ENCODE peak calls at places on chromosomes 3 and 15, in eight cellular contexts. I is anterior cingulate cortex; B is stimulated activated CD4-positive, alpha-beta T cell treated with anti-CD3 and anti-CD28 coated beads, Interleukin-15, amount 100 ng/mL, for 48 hours; E is RCC 7860; O is Calu3; V is PC-3; G is IMR-90; J is activated CD4-positive, alpha-beta T cell treated with anti-CD3 and anti-CD28 coated beads, Interleukin-2, amount 50 U/mL, for 24 hours. U is an unnamed sample.

GRCh38 chr3:30693470-30694120 is 87.2 kb downstream of the TGFBR2 start:
- DNase-seq in I (peak), B (no peak), E (peak), O (peak), V (peak), G (peak), J (no peak), U (peak)

GRCh38 chr3:24640330-24640877 is 145.8 kb upstream of the THRB start:
- DNase-seq in I (no peak), B (no peak), E (peak), O (peak), V (peak), G (no peak), J (no peak), U (peak)

GRCh38 chr15:41971089-41971892 is 1.1 kb downstream of the EHD4 start:
- DNase-seq in I (no peak), B (peak), E (peak), O (peak), V (peak), G (peak), J (peak), U (peak)

GRCh38 chr3:160941885-160942494 is 163.2 kb downstream of the B3GALNT1 start:
- DNase-seq in I (no peak), B (peak), E (peak), O (peak), V (peak), G (peak), J (peak), U (peak)

GRCh38 chr3:75272708-75273107 is 391.4 kb upstream of the FRG2C start:
- DNase-seq in I (no peak), B (no peak), E (peak), O (no peak), V (peak), G (peak), J (no peak), U (peak)

GRCh38 chr3:184485906-184486305 is 75.7 kb upstream of the EPHB3 start:
- DNase-seq in I (no peak), B (no peak), E (no peak), O (no peak), V (no peak), G (no peak), J (no peak), U (no peak)

GRCh38 chr3:29527251-29527650 is 246.4 kb downstream of the RBMS3 start:
- DNase-seq in I (no peak), B (no peak), E (no peak), O (no peak), V (no peak), G (no peak), J (no peak), U (no peak)

GRCh38 chr3:31010491-31010890 is 116.0 kb upstream of the GADL1 start:
- DNase-seq in I (no peak), B (no peak), E (no peak), O (no peak), V (peak), G (peak), J (no peak), U (peak)

GRCh38 chr3:191775451-191776233 is 314.7 kb downstream of the PYDC2 start:
- DNase-seq in I (no peak), B (no peak), E (peak), O (no peak), V (peak), G (no peak), J (no peak), U (peak)

GRCh38 chr3:152724270-152724669 is 110.7 kb upstream of the P2RY1 start:
- DNase-seq in I (no peak), B (no peak), E (no peak), O (no peak), V (no peak), G (no peak), J (no peak), U (no peak)

GRCh38 chr3:57080171-57080570 is 19.7 kb downstream of the SPATA12 start:
- DNase-seq in I (no peak), B (no peak), E (no peak), O (no peak), V (no peak), G (no peak), J (no peak), U (no peak)

GRCh38 chr15:41199470-41199869 is 31.1 kb downstream of the EXD1 start:
- DNase-seq in I (no peak), B (no peak), E (no peak), O (no peak), V (no peak), G (no peak), J (no peak), U (no peak)

GRCh38 chr3:27714101-27714526 is 8.0 kb downstream of the EOMES start:
- DNase-seq in I (no peak), B (no peak), E (no peak), O (no peak), V (no peak), G (no peak), J (no peak), U (no peak)

GRCh38 chr3:153756816-153757215 is 364.4 kb upstream of the ARHGEF26 start:
- DNase-seq in I (no peak), B (no peak), E (no peak), O (no peak), V (peak), G (no peak), J (no peak), U (peak)

GRCh38 chr3:183930069-183930468 is 45.4 kb upstream of the PARL start:
- DNase-seq in I (no peak), B (no peak), E (no peak), O (no peak), V (no peak), G (no peak), J (no peak), U (no peak)

GRCh38 chr3:115710799-115711198 is 87.5 kb downstream of the GAP43 start:
- DNase-seq in I (no peak), B (no peak), E (no peak), O (no peak), V (no peak), G (peak), J (no peak), U (no peak)